ENCODE peak calls at places on chromosomes 12 and 14, in seven cellular contexts. C is transverse colon, D is breast epithelium, Z is body of pancreas, K is prostate gland, H is lower leg skin, P is adrenal gland. S is an unnamed sample.

GRCh38 chr14:66234411-66234810 is 251.8 kb upstream of the CCDC196 start:
- DNase-seq in C (no peak), D (no peak), Z (no peak), K (no peak), H (no peak), P (no peak), S (no peak)

GRCh38 chr12:49702676-49703228 is 4.5 kb downstream of the FMNL3 start:
- DNase-seq in C (no peak), D (no peak), Z (no peak), K (no peak), H (no peak), P (no peak), S (no peak)

GRCh38 chr14:103699901-103700752 is 15.1 kb downstream of the XRCC3 start:
- DNase-seq in C (no peak), D (no peak), Z (no peak), K (no peak), H (no peak), P (peak; percentile 84), S (no peak)

GRCh38 chr14:94867931-94868597 is 98.2 kb upstream of the GSC start:
- DNase-seq in C (no peak), D (no peak), Z (peak; percentile 39), K (no peak), H (no peak), P (no peak), S (no peak)

GRCh38 chr14:71497645-71498086 is 434.6 kb upstream of the RGS6 start:
- DNase-seq in C (no peak), D (no peak), Z (no peak), K (no peak), H (no peak), P (no peak), S (no peak)

GRCh38 chr12:50055831-50056628 is 1.4 kb upstream of the ASIC1 start:
- DNase-seq in C (peak; percentile 44), D (no peak), Z (peak; percentile 57), K (peak; percentile 20), H (no peak), P (peak; percentile 62), S (no peak)

GRCh38 chr14:56099081-56099797 is 19.0 kb upstream of the PELI2 start:
- DNase-seq in C (no peak), D (no peak), Z (no peak), K (no peak), H (no peak), P (no peak), S (no peak)

GRCh38 chr14:94929354-94929753 is 159.4 kb upstream of the GSC start:
- DNase-seq in C (no peak), D (no peak), Z (no peak), K (no peak), H (no peak), P (no peak), S (no peak)

GRCh38 chr14:61489932-61490331 is 168.6 kb downstream of the PRKCH start:
- DNase-seq in C (no peak), D (no peak), Z (peak; percentile 36), K (no peak), H (no peak), P (peak; percentile 77), S (no peak)
- TF ChIP-seq POLR2A in C (no peak), D (no peak), Z (no peak), K (no peak), H (no peak), P (no peak), S (no peak)

GRCh38 chr14:100239200-100239839 is 376 bp downstream of the YY1 start:
- DNase-seq in C (peak; percentile 38), D (no peak), Z (peak; percentile 27), K (no peak), H (peak; percentile 31), P (peak; percentile 68), S (peak; percentile 81)
- TF ChIP-seq POLR2A in C (no peak), D (no peak), Z (no peak), K (no peak), H (no peak), P (no peak), S (no peak)

GRCh38 chr12:57762463-57762862 is 4.4 kb downstream of the CYP27B1 start:
- DNase-seq in C (no peak), D (no peak), Z (no peak), K (no peak), H (no peak), P (no peak), S (no peak)
- TF ChIP-seq POLR2A in C (no peak), D (no peak), Z (no peak), K (no peak), H (no peak), P (no peak), S (no peak)

DNA sequence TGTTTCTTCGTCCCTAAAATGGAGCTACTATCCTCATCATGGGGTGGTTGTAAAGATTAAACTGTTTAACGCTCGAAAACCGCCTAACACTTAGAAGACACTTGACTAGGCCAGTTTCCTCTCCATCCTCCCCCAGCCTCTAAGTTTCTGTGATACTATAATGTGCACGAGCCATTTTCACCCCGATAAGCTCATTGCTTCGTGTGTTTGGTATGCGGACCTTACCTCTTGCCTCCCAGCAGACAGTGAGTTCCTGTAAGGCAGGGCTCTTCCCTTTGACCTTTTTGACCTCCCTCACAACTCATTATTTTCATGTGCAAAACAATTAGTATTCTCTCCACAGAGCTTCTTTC is 499 bp upstream of the GXYLT1 start:
- DNase-seq in C (no peak), D (no peak), Z (no peak), K (no peak), H (no peak), P (no peak), S (no peak)
- TF ChIP-seq POLR2A in C (no peak), D (no peak), Z (no peak), K (no peak), H (no peak), P (no peak), S (no peak)

GRCh38 chr14:37198273-37198598 is 499 bp downstream of the MIPOL1 start:
- DNase-seq in C (no peak), D (no peak), Z (no peak), K (no peak), H (no peak), P (no peak), S (no peak)

GRCh38 chr14:37196604-37197420 is 925 bp upstream of the MIPOL1 start:
- DNase-seq in C (no peak), D (no peak), Z (no peak), K (no peak), H (no peak), P (no peak), S (no peak)

GRCh38 chr14:37195327-37195726 is 2.4 kb upstream of the MIPOL1 start:
- DNase-seq in C (no peak), D (no peak), Z (no peak), K (no peak), H (no peak), P (no peak), S (no peak)

GRCh38 chr14:37198907-37199306 is 1.2 kb downstream of the MIPOL1 start:
- DNase-seq in C (no peak), D (no peak), Z (no peak), K (no peak), H (no peak), P (no peak), S (no peak)

GRCh38 chr14:37197421-37198272 is at the start of gene MIPOL1:
- DNase-seq in C (peak; percentile 85), D (peak; percentile 78), Z (peak; percentile 88), K (peak; percentile 79), H (peak; percentile 45), P (peak; percentile 92), S (peak; percentile 76)
- TF ChIP-seq POLR2A in C (peak; percentile 38), D (no peak), Z (peak; percentile 65), K (peak; percentile 50), H (no peak), P (no peak), S (no peak)

DNA sequence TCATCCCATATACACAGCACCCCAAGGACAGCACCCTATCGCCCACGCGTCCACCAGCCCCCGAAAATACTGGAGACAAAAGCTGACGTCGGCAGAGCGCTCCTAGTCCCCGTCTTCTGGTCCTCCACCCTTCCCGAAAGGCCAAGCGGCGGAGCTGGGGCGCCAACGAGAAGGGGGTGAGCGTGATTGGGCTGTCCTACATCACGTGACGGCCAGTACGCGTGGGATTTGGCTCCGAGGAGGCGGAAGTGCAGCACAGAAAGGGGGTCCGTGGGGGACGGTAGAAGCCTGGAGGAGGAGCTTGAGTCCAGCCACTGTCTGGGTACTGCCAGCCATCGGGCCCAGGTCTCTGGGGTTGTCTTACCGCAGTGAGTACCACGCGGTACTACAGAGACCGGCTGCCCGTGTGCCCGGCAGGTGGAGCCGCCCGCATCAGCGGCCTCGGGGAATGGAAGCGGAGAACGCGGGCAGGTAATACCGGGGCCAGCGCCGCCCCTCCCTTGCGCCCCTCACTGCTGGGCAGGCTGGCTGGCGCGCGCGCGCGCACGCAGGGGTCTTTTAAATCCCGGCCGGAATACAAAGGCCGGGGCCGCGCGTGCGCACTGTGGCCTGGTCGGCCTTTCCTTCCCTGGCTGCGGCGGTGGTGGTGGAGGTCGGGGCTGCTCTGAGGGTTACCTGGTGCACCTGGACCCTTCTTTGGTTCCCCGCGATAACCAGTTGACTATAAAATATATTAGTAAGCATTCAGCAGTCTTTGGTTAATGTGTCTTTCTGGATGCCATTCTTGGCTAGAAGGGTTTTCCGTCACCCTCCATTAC is at the start of gene TDG:
- DNase-seq in C (peak; percentile 98), D (peak; percentile 98), Z (peak; percentile 97), K (peak; percentile 96), H (peak; percentile 97), P (peak; percentile 99), S (peak; percentile 99)
- TF ChIP-seq POLR2A in C (peak; percentile 92), D (peak; percentile 85), Z (peak; percentile 92), K (peak; percentile 84), H (peak; percentile 69), P (peak; percentile 69), S (peak; percentile 81)

GRCh38 chr12:93677195-93678064 is at the start of gene CRADD:
- DNase-seq in C (peak; percentile 82), D (peak; percentile 70), Z (peak; percentile 84), K (peak; percentile 84), H (peak; percentile 89), P (peak; percentile 96), S (peak; percentile 85)
- TF ChIP-seq POLR2A in C (peak; percentile 79), D (peak; percentile 43), Z (peak; percentile 91), K (peak; percentile 55), H (peak; percentile 10), P (no peak), S (peak; percentile 63)